ENCODE peak calls at places on chromosomes 1 and 21, in seven cellular contexts. P, F, B, S, J, W and G are unnamed samples. For H3K27me3, the result is how much of the 10 kb centered on the place peaks cover.

GRCh38 chr1:235783148-235783776 is 83.4 kb downstream of the LYST start:
- DNase-seq in P (peak), F (no peak), B (peak), S (no peak), J (no peak), W (peak), G (no peak)

GRCh38 chr1:204480515-204480914 is 14.1 kb downstream of the PIK3C2B start:
- DNase-seq in P (no peak), F (no peak), B (no peak), S (no peak), J (no peak), W (no peak), G (no peak)

GRCh38 chr1:151939141-151939540 is 29.8 kb upstream of the THEM4 start:
- DNase-seq in P (no peak), F (no peak), B (no peak), S (no peak), J (no peak), W (no peak), G (no peak)

GRCh38 chr1:234570336-234570735 is 39.6 kb downstream of the IRF2BP2 start:
- DNase-seq in P (no peak), F (no peak), B (no peak), S (no peak), J (no peak), W (no peak), G (no peak)

GRCh38 chr1:16187748-16188401 is 24.6 kb downstream of the ARHGEF19 start:
- DNase-seq in P (peak), F (no peak), B (peak), S (peak), J (peak), W (peak), G (peak)

GRCh38 chr1:23531695-23532094 is 662 bp upstream of the E2F2 start:
- DNase-seq in P (no peak), F (no peak), B (no peak), S (no peak), J (no peak), W (no peak), G (no peak)

GRCh38 chr21:33880626-33881025 is 35.0 kb downstream of the ATP5PO start:
- DNase-seq in P (no peak), F (no peak), B (no peak), S (no peak), J (no peak), W (no peak), G (no peak)

GRCh38 chr1:221439734-221440436 is 302.0 kb downstream of the DUSP10 start:
- DNase-seq in P (peak), F (no peak), B (no peak), S (peak), J (no peak), W (peak), G (no peak)

GRCh38 chr1:158821723-158822122 is 9.4 kb upstream of the MNDA start:
- DNase-seq in P (no peak), F (no peak), B (no peak), S (no peak), J (no peak), W (no peak), G (no peak)

GRCh38 chr1:9537863-9538668 is 1.2 kb upstream of the SLC25A33 start:
- DNase-seq in P (peak), F (no peak), B (no peak), S (no peak), J (peak), W (no peak), G (no peak)

GRCh38 chr1:167412920-167413319 is 105.4 kb downstream of the CD247 start:
- DNase-seq in P (no peak), F (no peak), B (no peak), S (no peak), J (peak), W (no peak), G (no peak)

GRCh38 chr1:200518524-200518923 is 102.0 kb downstream of the KIF14 start:
- DNase-seq in P (no peak), F (no peak), B (no peak), S (no peak), J (no peak), W (peak), G (no peak)

GRCh38 chr1:198123146-198123545 is 33.7 kb upstream of the NEK7 start:
- DNase-seq in P (no peak), F (no peak), B (no peak), S (no peak), J (no peak), W (peak), G (no peak)

GRCh38 chr1:230794431-230794830 is 47.2 kb downstream of the CAPN9 start:
- DNase-seq in P (no peak), F (no peak), B (no peak), S (no peak), J (peak), W (no peak), G (no peak)

GRCh38 chr1:95640746-95641145 is 406.7 kb downstream of the RWDD3 start:
- DNase-seq in P (peak), F (no peak), B (peak), S (no peak), J (peak), W (no peak), G (no peak)

GRCh38 chr1:37602750-37603694 is 7.3 kb upstream of the GNL2 start:
- DNase-seq in P (peak), F (no peak), B (peak), S (peak), J (peak), W (peak), G (peak)

GRCh38 chr1:187933562-187934419 is 1105.0 kb downstream of the PLA2G4A start:
- DNase-seq in P (no peak), F (no peak), B (no peak), S (no peak), J (no peak), W (no peak), G (no peak)

GRCh38 chr1:171506525-171507304 is 21.4 kb downstream of the PRRC2C start:
- DNase-seq in P (no peak), F (no peak), B (no peak), S (no peak), J (no peak), W (peak), G (no peak)

GRCh38 chr1:229434005-229434640 is at the start of gene ACTA1:
- DNase-seq in P (no peak), F (no peak), B (peak), S (no peak), J (no peak), W (no peak), G (peak)

GRCh38 chr1:39205781-39206464 is 1.4 kb downstream of the MACF1 start:
- DNase-seq in P (no peak), F (no peak), B (no peak), S (no peak), J (no peak), W (no peak), G (no peak)

GRCh38 chr21:41451753-41452676 is 26.0 kb downstream of the MX1 start:
- DNase-seq in P (no peak), F (no peak), B (no peak), S (no peak), J (no peak), W (no peak), G (no peak)

GRCh38 chr1:6185635-6186382 is 5.7 kb upstream of the CHD5 start:
- DNase-seq in P (peak), F (no peak), B (peak), S (no peak), J (no peak), W (peak), G (peak)

GRCh38 chr1:206709772-206710456 is 25.2 kb downstream of the MAPKAPK2 start:
- DNase-seq in P (no peak), F (no peak), B (no peak), S (no peak), J (no peak), W (peak), G (no peak)

GRCh38 chr1:226677121-226678020 is 61.7 kb downstream of the ITPKB start:
- DNase-seq in P (peak), F (peak), B (no peak), S (peak), J (peak), W (peak), G (no peak)

GRCh38 chr1:118785246-118785645 is 202.9 kb downstream of the TBX15 start:
- DNase-seq in P (no peak), F (no peak), B (no peak), S (no peak), J (peak), W (no peak), G (no peak)

GRCh38 chr1:32612189-32612881 is 38.0 kb downstream of the ZBTB8OS start:
- DNase-seq in P (peak), F (peak), B (peak), S (peak), J (peak), W (peak), G (peak)

DNA sequence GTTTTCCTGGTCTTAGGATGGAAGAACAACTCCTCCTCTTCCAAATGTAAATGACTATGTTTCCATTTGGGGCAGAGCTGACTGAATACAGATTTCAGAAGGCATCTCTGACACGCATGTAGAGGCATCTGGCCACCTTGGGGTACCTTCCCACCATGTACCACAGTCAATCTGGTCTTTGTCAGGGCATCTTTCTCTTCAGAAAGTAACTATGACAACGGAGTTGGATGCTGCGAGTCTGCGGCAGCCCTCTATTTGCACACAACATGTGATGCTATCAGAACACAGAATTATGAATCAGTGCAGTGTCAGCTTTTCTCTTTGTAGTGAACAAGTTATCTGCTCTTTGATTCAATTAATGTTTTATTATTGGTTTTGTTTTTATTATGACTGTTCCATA is 94.7 kb downstream of the TSEN15 start:
- DNase-seq in P (no peak), F (no peak), B (no peak), S (no peak), J (no peak), W (no peak), G (no peak)
- H3K27ac ChIP-seq in P (no peak), F (peak), B (no peak), S (no peak), J (no peak), W (no peak), G (no peak)

DNA sequence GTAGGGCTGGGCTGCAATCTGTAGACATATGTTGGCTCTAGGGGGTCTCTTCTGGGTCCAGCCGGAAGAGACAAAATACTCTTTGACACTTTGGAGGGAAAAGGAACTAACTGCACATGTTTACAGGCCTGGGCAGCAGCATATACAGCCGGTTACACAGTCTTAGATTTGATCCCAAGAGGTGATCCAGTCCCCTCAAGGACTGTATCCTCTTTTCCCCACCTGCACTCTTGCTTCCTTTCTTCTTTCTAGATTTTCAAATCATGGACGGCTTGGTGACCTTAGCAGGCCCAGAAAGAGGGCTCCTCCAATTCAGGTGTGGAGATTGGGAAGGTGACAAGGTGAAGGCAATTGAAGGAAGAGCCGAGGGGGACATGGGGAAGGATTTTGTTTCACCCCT is 5.8 kb upstream of the BARHL2 start:
- DNase-seq in P (no peak), F (no peak), B (no peak), S (no peak), J (no peak), W (no peak), G (no peak)
- H3K27me3 ChIP-seq in P (half or more), F (half or more), B (half or more), S (half or more), J (under half), W (half or more), G (half or more)

GRCh38 chr1:156055343-156055645 is 712 bp downstream of the LAMTOR2 start:
- DNase-seq in P (no peak), F (no peak), B (no peak), S (no peak), J (no peak), W (no peak), G (no peak)
- H3K27ac ChIP-seq in P (peak), F (peak), B (no peak), S (peak), J (peak), W (peak), G (no peak)

GRCh38 chr1:94068096-94068830 is 52.7 kb downstream of the ABCA4 start:
- DNase-seq in P (peak), F (no peak), B (no peak), S (no peak), J (peak), W (peak), G (no peak)
- H3K27me3 ChIP-seq in P (under half), F (under half), B (under half), S (under half), J (under half), W (under half), G (under half)